ENCODE peak calls at places on chromosomes 16 and 17, in nine cellular contexts. T is AML-193; J is ACHN; F is BE2C; W is activated CD4-positive, alpha-beta T cell treated with anti-CD3 and anti-CD28 coated beads for 48 hours; Z is sigmoid colon; X is GM10248; B is myocyte; A is HEK293T. V is an unnamed sample.
A peak's percentile ranks its signal among the peaks of the same experiment; 100 is the strongest.

GRCh38 chr17:64095144-64095882 is 34.6 kb downstream of the ERN1 start:
- DNase-seq in F (no peak), A (no peak), T (no peak), B (peak; percentile 72), Z (no peak), W (peak; percentile 19), X (no peak), J (no peak), V (no peak)

GRCh38 chr17:70138309-70138865 is 30.9 kb upstream of the KCNJ2 start:
- DNase-seq in T (no peak), W (no peak), F (no peak), B (no peak), J (peak; percentile 12), A (peak; percentile 9), Z (no peak), X (no peak), V (no peak)

GRCh38 chr17:81400939-81401726 is 5.9 kb downstream of the BAHCC1 start:
- DNase-seq in J (no peak), W (no peak), A (no peak), T (no peak), F (no peak), X (no peak), B (no peak), Z (no peak), V (no peak)

GRCh38 chr17:31754239-31754945 is 104.7 kb downstream of the COPRS start:
- DNase-seq in B (peak; percentile 15), X (no peak), J (no peak), F (no peak), T (no peak), W (no peak), A (no peak), Z (no peak), V (no peak)

GRCh38 chr17:58181796-58182195 is 10.7 kb upstream of the EPX start:
- DNase-seq in B (no peak), X (no peak), A (no peak), W (no peak), F (no peak), Z (no peak), J (no peak), T (no peak), V (no peak)

GRCh38 chr17:7466644-7467341 is 12.6 kb downstream of the ZBTB4 start:
- DNase-seq in A (no peak), F (no peak), B (peak; percentile 79), X (no peak), J (peak; percentile 41), W (no peak), T (peak; percentile 9), Z (peak; percentile 88), V (no peak)

GRCh38 chr16:27802664-27803450 is 252.9 kb downstream of the KATNIP start:
- DNase-seq in T (no peak), X (no peak), J (no peak), Z (no peak), B (no peak), W (no peak), A (no peak), F (no peak), V (no peak)

GRCh38 chr16:48499822-48500440 is 110.0 kb downstream of the N4BP1 start:
- DNase-seq in F (no peak), J (no peak), B (peak; percentile 80), Z (peak; percentile 86), W (no peak), A (no peak), X (no peak), T (no peak), V (no peak)

GRCh38 chr17:41322264-41322902 is 6.9 kb upstream of the KRTAP17-1 start:
- DNase-seq in Z (no peak), W (no peak), J (peak; percentile 62), X (peak; percentile 43), A (peak; percentile 22), B (peak; percentile 56), T (peak; percentile 83), F (no peak), V (no peak)

GRCh38 chr16:46717692-46718091 is 28.2 kb downstream of the ORC6 start:
- DNase-seq in X (no peak), F (no peak), T (no peak), A (no peak), B (no peak), Z (no peak), J (no peak), W (no peak), V (no peak)

GRCh38 chr17:50101346-50102163 is 6.4 kb downstream of the PDK2 start:
- DNase-seq in Z (peak; percentile 81), J (peak; percentile 38), B (peak; percentile 52), F (peak; percentile 39), X (no peak), W (no peak), A (no peak), T (no peak), V (no peak)

GRCh38 chr17:73151888-73152633 is 12.7 kb upstream of the SSTR2 start:
- DNase-seq in Z (no peak), B (no peak), W (no peak), X (no peak), A (no peak), J (no peak), T (peak; percentile 83), F (no peak), V (no peak)

GRCh38 chr17:53499277-53499676 is 323.4 kb upstream of the KIF2B start:
- DNase-seq in X (no peak), A (no peak), Z (no peak), B (no peak), T (no peak), J (no peak), W (no peak), F (peak; percentile 16), V (no peak)

GRCh38 chr17:7440823-7441174 is 1.5 kb downstream of the FGF11 start:
- DNase-seq in Z (no peak), B (peak; percentile 87), X (peak; percentile 78), A (peak; percentile 25), T (no peak), F (peak; percentile 56), J (peak; percentile 60), W (peak; percentile 35), V (peak; percentile 64)

GRCh38 chr17:78375401-78376079 is 2.9 kb upstream of the PGS1 start:
- DNase-seq in J (peak; percentile 95), A (no peak), F (no peak), Z (peak; percentile 87), B (peak; percentile 51), X (no peak), T (peak; percentile 40), W (no peak), V (no peak)

GRCh38 chr17:37312137-37312923 is 63.5 kb upstream of the C17orf78 start:
- DNase-seq in Z (no peak), T (no peak), F (no peak), W (no peak), J (no peak), X (no peak), B (no peak), A (no peak), V (no peak)

GRCh38 chr16:85027349-85027967 is at the start of gene KIAA0513:
- DNase-seq in J (peak; percentile 96), W (peak; percentile 97), F (peak; percentile 97), A (peak; percentile 99), T (peak; percentile 76), Z (peak; percentile 97), B (peak; percentile 95), X (peak; percentile 99), V (peak; percentile 91)

GRCh38 chr16:31265329-31266245 is 5.8 kb downstream of the ITGAM start:
- DNase-seq in W (peak; percentile 87), T (no peak), B (peak; percentile 63), X (peak; percentile 87), A (no peak), J (peak; percentile 79), Z (peak; percentile 55), F (no peak), V (peak; percentile 23)

GRCh38 chr16:54175169-54175551 is 111.4 kb downstream of the IRX3 start:
- DNase-seq in J (no peak), B (no peak), F (no peak), X (no peak), Z (no peak), A (no peak), W (no peak), T (no peak), V (no peak)

GRCh38 chr17:66548158-66548557 is 245.7 kb downstream of the PRKCA start:
- DNase-seq in J (no peak), T (no peak), W (peak; percentile 57), F (no peak), X (no peak), Z (no peak), B (no peak), A (no peak), V (no peak)

GRCh38 chr17:40341808-40342574 is 22.5 kb downstream of the GJD3 start:
- DNase-seq in T (no peak), F (peak; percentile 81), J (peak; percentile 80), W (no peak), B (peak; percentile 81), Z (peak; percentile 92), X (no peak), A (peak; percentile 69), V (peak; percentile 82)